ENCODE peak calls at places on chromosomes 12 and 14, in four cellular contexts. Q is HepG2, K is K562, Y is GM12878. G is an unnamed sample.

GRCh38 chr14:55099741-55100140 is 29.3 kb upstream of the LGALS3 start:
- DNase-seq in Q (no peak), K (no peak), Y (no peak), G (no peak)

GRCh38 chr14:39576258-39576657 is 144.0 kb upstream of the FBXO33 start:
- DNase-seq in Q (no peak), K (no peak), Y (no peak), G (no peak)

GRCh38 chr12:79127268-79127895 is 262.8 kb downstream of the SYT1 start:
- DNase-seq in Q (no peak), K (no peak), Y (no peak), G (no peak)

GRCh38 chr14:99968156-99968920 is 96.9 kb upstream of the EVL start:
- DNase-seq in Q (no peak), K (no peak), Y (no peak), G (no peak)

GRCh38 chr12:46908936-46909635 is 83.3 kb upstream of the SLC38A4 start:
- DNase-seq in Q (no peak), K (no peak), Y (no peak), G (no peak)

GRCh38 chr14:104266643-104267575 is 128.5 kb downstream of the KIF26A start:
- DNase-seq in Q (no peak), K (no peak), Y (no peak), G (no peak)

GRCh38 chr12:105177208-105177607 is 58.8 kb downstream of the APPL2 start:
- DNase-seq in Q (no peak), K (no peak), Y (no peak), G (no peak)

GRCh38 chr12:67663121-67663520 is 14.6 kb downstream of the DYRK2 start:
- DNase-seq in Q (no peak), K (no peak), Y (no peak), G (no peak)

GRCh38 chr14:77965919-77966435 is 166.1 kb downstream of the ADCK1 start:
- DNase-seq in Q (peak; percentile 27), K (peak; percentile 22), Y (peak; percentile 8), G (peak; percentile 54)

GRCh38 chr12:130139971-130140547 is 22.2 kb upstream of the FZD10 start:
- DNase-seq in Q (no peak), K (no peak), Y (no peak), G (no peak)

GRCh38 chr12:67508830-67509229 is 139.7 kb upstream of the DYRK2 start:
- DNase-seq in Q (no peak), K (no peak), Y (no peak), G (no peak)

GRCh38 chr14:103563089-103563620 is 395 bp downstream of the COA8 start:
- DNase-seq in Q (peak; percentile 57), K (peak; percentile 79), Y (no peak), G (no peak)

GRCh38 chr12:125683748-125684381 is 618.6 kb downstream of the AACS start:
- DNase-seq in Q (peak; percentile 31), K (no peak), Y (no peak), G (peak; percentile 98)

GRCh38 chr12:109532721-109533486 is 40.4 kb downstream of the MMAB start:
- DNase-seq in Q (no peak), K (no peak), Y (no peak), G (no peak)

GRCh38 chr12:80241576-80242273 is 142.4 kb downstream of the OTOGL start:
- DNase-seq in Q (no peak), K (no peak), Y (no peak), G (no peak)

GRCh38 chr14:72782182-72782508 is 111.8 kb downstream of the DPF3 start:
- DNase-seq in Q (no peak), K (no peak), Y (no peak), G (no peak)

GRCh38 chr12:6688543-6688999 is 604 bp downstream of the ZNF384 start:
- DNase-seq in Q (no peak), K (no peak), Y (peak; percentile 48), G (no peak)

GRCh38 chr14:104603623-104604401 is 760 bp downstream of the TMEM179 start:
- DNase-seq in Q (no peak), K (no peak), Y (no peak), G (peak; percentile 12)

GRCh38 chr12:109999983-110000505 is 814 bp downstream of the ANKRD13A start:
- DNase-seq in Q (no peak), K (no peak), Y (no peak), G (peak; percentile 25)

GRCh38 chr12:124299628-124300388 is 4.9 kb downstream of the RFLNA start:
- DNase-seq in Q (no peak), K (no peak), Y (no peak), G (no peak)

GRCh38 chr12:66960704-66961690 is 282.1 kb upstream of the GRIP1 start:
- DNase-seq in Q (no peak), K (no peak), Y (no peak), G (no peak)

GRCh38 chr14:35534884-35535793 is 1.2 kb downstream of the INSM2 start:
- DNase-seq in Q (peak; percentile 61), K (peak; percentile 65), Y (no peak), G (peak; percentile 88)

GRCh38 chr14:105847400-105847799 is 321.0 kb downstream of the TMEM121 start:
- DNase-seq in Q (no peak), K (no peak), Y (no peak), G (no peak)

GRCh38 chr12:58064681-58065080 is 123.3 kb downstream of the ATP23 start:
- DNase-seq in Q (no peak), K (no peak), Y (no peak), G (no peak)

GRCh38 chr12:118512669-118513068 is 136.3 kb downstream of the SUDS3 start:
- DNase-seq in Q (no peak), K (no peak), Y (no peak), G (no peak)

GRCh38 chr12:118514297-118514696 is 137.9 kb downstream of the SUDS3 start:
- DNase-seq in Q (no peak), K (no peak), Y (no peak), G (no peak)

GRCh38 chr12:118513554-118513953 is 137.2 kb downstream of the SUDS3 start:
- DNase-seq in Q (no peak), K (no peak), Y (no peak), G (no peak)
- TF ChIP-seq TCF7 in Q (no peak), K (no peak), Y (no peak), G (no peak)

DNA sequence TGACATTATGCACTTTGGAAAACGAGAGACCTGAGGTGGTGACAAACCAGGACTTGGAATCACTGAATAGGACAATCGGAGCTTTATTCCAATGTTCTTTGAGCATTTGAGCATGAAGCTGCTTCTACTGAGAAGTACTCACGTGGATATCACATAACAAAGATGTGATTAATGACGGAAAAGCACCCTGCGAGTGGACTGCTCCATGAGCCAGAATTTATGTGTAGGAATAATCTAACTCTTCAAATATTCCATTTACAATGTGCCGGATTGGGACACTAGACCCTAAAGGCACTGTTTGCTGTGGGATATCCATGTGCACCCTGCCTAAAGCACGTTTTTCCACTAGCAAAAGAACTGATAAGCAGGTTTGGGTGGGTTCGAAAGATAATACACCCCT is 866 bp upstream of the DUSP16 start:
- DNase-seq in Q (no peak), K (no peak), Y (no peak), G (no peak)
- TF ChIP-seq TCF7 in Q (no peak), K (no peak), Y (no peak), G (no peak)

GRCh38 chr14:75643985-75644384 is 16.7 kb downstream of the ERG28 start:
- DNase-seq in Q (peak; percentile 73), K (no peak), Y (no peak), G (no peak)
- TF ChIP-seq TCF7 in Q (no peak), K (no peak), Y (no peak), G (no peak)

GRCh38 chr14:75306917-75307699 is 28.5 kb downstream of the FOS start:
- DNase-seq in Q (no peak), K (peak; percentile 41), Y (no peak), G (no peak)

GRCh38 chr14:75301666-75302325 is 23.2 kb downstream of the FOS start:
- DNase-seq in Q (no peak), K (peak; percentile 52), Y (no peak), G (no peak)

GRCh38 chr14:75299576-75299975 is 20.9 kb downstream of the FOS start:
- DNase-seq in Q (no peak), K (no peak), Y (no peak), G (no peak)

GRCh38 chr14:75299064-75299463 is 20.4 kb downstream of the FOS start:
- DNase-seq in Q (no peak), K (peak; percentile 17), Y (no peak), G (no peak)

DNA sequence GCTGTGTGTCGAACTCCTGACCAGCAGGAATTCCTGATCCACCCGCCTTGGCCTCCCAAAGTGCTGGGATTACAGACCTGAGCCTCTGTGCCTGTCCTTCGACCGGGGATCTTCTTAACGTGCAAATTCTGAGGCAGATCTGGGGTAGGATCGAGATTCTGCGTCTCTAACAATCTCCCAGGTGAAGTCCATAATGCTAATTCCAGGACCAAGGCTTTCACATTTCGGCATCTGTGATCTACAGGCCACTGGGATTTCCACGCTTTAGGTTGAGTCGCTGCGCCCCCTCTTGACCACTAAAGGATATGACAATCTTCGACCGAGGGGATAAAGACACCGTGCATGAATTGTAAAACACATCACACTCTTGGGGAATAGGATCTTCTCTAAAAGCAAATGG is 24.8 kb downstream of the FOS start:
- DNase-seq in Q (peak; percentile 66), K (peak; percentile 64), Y (no peak), G (peak; percentile 49)
- TF ChIP-seq TCF7 in Q (peak; percentile 19), K (no peak), Y (no peak), G (no peak)

GRCh38 chr14:29370024-29370423 is 557.6 kb downstream of the PRKD1 start:
- DNase-seq in Q (no peak), K (no peak), Y (no peak), G (no peak)
- TF ChIP-seq TCF7 in Q (no peak), K (no peak), Y (no peak), G (no peak)

DNA sequence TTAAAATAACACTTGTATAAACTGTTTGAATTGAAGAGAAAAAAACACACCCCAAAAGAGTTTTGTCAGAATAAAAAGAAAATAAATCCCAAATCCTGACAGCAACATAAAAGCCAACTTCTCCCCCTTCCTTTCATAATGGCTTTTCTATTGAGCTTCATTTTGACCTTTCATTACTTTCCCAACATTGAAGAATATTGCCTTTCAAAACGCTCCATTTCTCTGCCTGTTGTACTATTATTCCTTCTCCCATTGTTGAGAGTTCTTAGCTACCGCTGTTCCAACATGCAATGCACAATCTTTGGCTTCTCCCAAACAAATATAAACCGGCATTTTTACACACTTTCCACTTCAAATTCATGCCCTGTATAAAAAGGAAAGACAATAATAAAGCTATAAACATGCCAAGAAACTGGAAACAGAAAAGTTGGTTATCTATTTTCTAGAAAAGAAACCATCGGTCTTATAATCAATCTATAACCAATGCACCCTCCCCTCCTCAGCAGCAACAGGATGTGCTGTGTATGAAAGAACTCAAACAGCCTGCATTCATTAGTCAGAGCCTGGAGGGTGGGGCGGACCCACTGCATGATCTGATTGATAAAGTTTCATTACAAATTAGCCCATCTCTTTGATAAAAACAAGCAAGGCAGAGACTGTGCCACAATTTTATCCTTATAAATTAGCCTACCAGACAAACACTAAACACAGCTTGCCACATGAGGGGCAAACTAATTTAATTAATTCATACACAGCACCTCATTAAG is 448.3 kb downstream of the BCAT1 start:
- DNase-seq in Q (no peak), K (no peak), Y (no peak), G (no peak)
- TF ChIP-seq TCF7 in Q (no peak), K (no peak), Y (no peak), G (no peak)